ENCODE peak calls at places on chromosomes 6 and 20, in six cellular contexts. R is stomach, P is ovary, F is hepatocyte, Q is HCT116, B is GM12878. X is an unnamed sample.

GRCh38 chr6:142297996-142298753 is 3.6 kb upstream of the ADGRG6 start:
- DNase-seq in B (no peak), F (no peak), Q (no peak), P (no peak), R (no peak), X (no peak)

GRCh38 chr6:117444600-117444999 is 18.9 kb upstream of the ROS1 start:
- DNase-seq in Q (no peak), F (no peak), B (no peak), R (no peak), P (no peak), X (no peak)

GRCh38 chr6:115819506-115819905 is 241.2 kb downstream of the FRK start:
- DNase-seq in P (no peak), R (no peak), Q (no peak), F (no peak), B (no peak), X (no peak)

GRCh38 chr20:61439251-61439650 is 187.2 kb downstream of the CDH4 start:
- DNase-seq in R (no peak), Q (no peak), B (no peak), P (no peak), F (no peak), X (no peak)

GRCh38 chr6:45880139-45880538 is 135.5 kb downstream of the CLIC5 start:
- DNase-seq in R (no peak), P (no peak), Q (no peak), F (peak), B (no peak), X (no peak)

GRCh38 chr20:57717797-57718196 is 8.0 kb upstream of the PMEPA1 start:
- DNase-seq in R (no peak), P (no peak), F (no peak), Q (no peak), B (no peak), X (no peak)

GRCh38 chr20:51365670-51366069 is 176.8 kb downstream of the NFATC2 start:
- DNase-seq in R (no peak), B (no peak), F (no peak), P (no peak), Q (no peak), X (no peak)

GRCh38 chr20:21125072-21125848 is 622 bp upstream of the KIZ start:
- DNase-seq in B (no peak), F (peak), P (no peak), R (peak), Q (peak), X (no peak)

GRCh38 chr6:113182370-113183141 is 674.6 kb upstream of the MARCKS start:
- DNase-seq in R (no peak), P (no peak), B (no peak), Q (no peak), F (no peak), X (no peak)

GRCh38 chr6:114176726-114177125 is 166.1 kb downstream of the HS3ST5 start:
- DNase-seq in F (no peak), P (no peak), B (no peak), R (no peak), Q (no peak), X (no peak)

GRCh38 chr20:5480824-5481600 is 164.3 kb upstream of the PROKR2 start:
- DNase-seq in P (no peak), F (no peak), B (no peak), Q (no peak), R (no peak), X (peak)

GRCh38 chr6:86153529-86153928 is 510.8 kb upstream of the SYNCRIP start:
- DNase-seq in F (peak), P (no peak), R (no peak), B (no peak), Q (no peak), X (no peak)

GRCh38 chr20:38321959-38322598 is 18.1 kb downstream of the BPI start:
- DNase-seq in F (peak), R (no peak), Q (peak), P (peak), B (no peak), X (peak)

GRCh38 chr20:1800180-1800579 is 95.0 kb upstream of the SIRPA start:
- DNase-seq in R (no peak), P (no peak), B (no peak), F (no peak), Q (no peak), X (no peak)

GRCh38 chr6:39669117-39669690 is 56.0 kb downstream of the KIF6 start:
- DNase-seq in Q (no peak), B (no peak), F (no peak), P (no peak), R (no peak), X (no peak)

GRCh38 chr6:16511048-16511660 is 250.1 kb downstream of the ATXN1 start:
- DNase-seq in Q (no peak), F (peak), R (no peak), P (no peak), B (no peak), X (peak)

GRCh38 chr20:24157213-24157612 is 168.6 kb upstream of the GGTLC1 start:
- DNase-seq in R (no peak), P (no peak), Q (no peak), F (no peak), B (peak), X (peak)

GRCh38 chr6:12009180-12009748 is 2.8 kb upstream of the HIVEP1 start:
- DNase-seq in B (no peak), F (no peak), Q (no peak), R (peak), P (no peak), X (no peak)

GRCh38 chr6:85113934-85114582 is 335.8 kb upstream of the NT5E start:
- DNase-seq in Q (no peak), R (no peak), P (peak), F (no peak), B (no peak), X (no peak)

GRCh38 chr6:159169557-159170332 is 545 bp downstream of the FNDC1 start:
- DNase-seq in B (no peak), P (peak), R (no peak), Q (no peak), F (peak), X (no peak)

GRCh38 chr20:25308671-25309394 is 60.9 kb downstream of the PYGB start:
- DNase-seq in F (no peak), R (no peak), B (no peak), Q (peak), P (no peak), X (no peak)

GRCh38 chr6:77561768-77562314 is 91.0 kb upstream of the MEI4 start:
- DNase-seq in B (no peak), F (no peak), Q (no peak), R (no peak), P (no peak), X (peak)

GRCh38 chr6:111648100-111648499 is 42.4 kb upstream of the TRAF3IP2 start:
- DNase-seq in F (no peak), Q (no peak), R (no peak), B (no peak), P (no peak), X (no peak)

GRCh38 chr6:138240476-138241245 is 22.4 kb upstream of the PBOV1 start:
- DNase-seq in P (no peak), Q (no peak), R (no peak), B (no peak), F (no peak), X (no peak)

GRCh38 chr6:48817714-48818113 is 645.3 kb downstream of the MMUT start:
- DNase-seq in B (no peak), F (no peak), Q (no peak), P (no peak), R (no peak), X (no peak)

GRCh38 chr6:135243871-135244796 is 63.0 kb downstream of the MYB start:
- DNase-seq in B (no peak), R (no peak), Q (no peak), F (no peak), P (no peak), X (no peak)

GRCh38 chr6:85372915-85373270 is 77.0 kb upstream of the NT5E start:
- DNase-seq in F (no peak), R (no peak), Q (no peak), B (no peak), P (no peak), X (no peak)

GRCh38 chr20:50690562-50690978 is 772 bp downstream of the RIPOR3 start:
- DNase-seq in R (no peak), Q (no peak), F (no peak), P (no peak), B (no peak), X (no peak)

GRCh38 chr6:89162047-89162371 is 16.2 kb downstream of the PM20D2 start:
- DNase-seq in F (no peak), B (no peak), Q (no peak), R (no peak), P (no peak), X (no peak)

GRCh38 chr6:89160693-89161092 is 14.8 kb downstream of the PM20D2 start:
- DNase-seq in F (no peak), R (no peak), P (no peak), B (no peak), Q (no peak), X (no peak)

DNA sequence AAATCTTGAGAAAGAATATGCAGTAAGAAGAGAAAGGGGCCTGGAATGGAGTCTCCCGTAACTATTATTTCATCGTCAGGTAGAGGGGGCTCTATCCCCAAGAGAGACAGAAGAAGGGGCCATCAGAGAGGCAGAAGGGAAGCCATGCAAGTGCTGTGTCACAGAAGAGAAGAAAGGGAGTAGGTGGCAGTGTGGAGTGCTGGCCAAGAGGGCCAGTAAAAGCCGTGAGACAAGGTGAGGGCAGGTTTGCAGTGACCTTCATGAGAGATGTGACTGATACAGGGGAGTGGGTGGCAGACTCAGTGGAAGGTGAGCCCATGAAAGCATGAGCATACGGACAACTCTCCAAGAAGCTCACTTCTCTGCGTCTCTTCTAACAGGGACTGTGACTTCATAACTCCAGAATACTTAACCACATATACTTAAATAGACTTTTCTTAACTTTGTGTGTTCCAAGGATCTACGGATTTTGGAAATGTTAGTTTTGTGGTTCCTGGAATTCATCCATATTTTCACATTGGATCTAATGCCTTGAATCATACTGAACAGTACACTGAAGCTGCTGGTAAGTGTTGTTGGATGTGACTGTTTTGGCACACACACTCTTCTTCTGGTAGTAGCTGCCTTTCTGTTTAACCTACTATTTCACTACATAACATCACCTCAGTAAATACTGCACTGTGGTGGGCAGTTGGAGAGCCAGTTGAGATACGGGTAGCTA is 15.6 kb downstream of the PM20D2 start:
- DNase-seq in P (no peak), F (no peak), R (no peak), Q (no peak), B (no peak), X (no peak)
- TF ChIP-seq CTCF in P (no peak), F (no peak), R (no peak), Q (no peak), B (no peak), X (no peak)

GRCh38 chr20:14334306-14334930 is 3.0 kb downstream of the FLRT3 start:
- DNase-seq in P (peak), F (peak), Q (no peak), B (no peak), R (peak), X (peak)

GRCh38 chr20:14332796-14333345 is 4.5 kb downstream of the FLRT3 start:
- DNase-seq in B (no peak), F (peak), Q (no peak), R (no peak), P (no peak), X (no peak)

GRCh38 chr20:14335122-14335521 is 2.3 kb downstream of the FLRT3 start:
- DNase-seq in P (no peak), Q (no peak), F (no peak), R (no peak), B (no peak), X (no peak)

GRCh38 chr20:14333734-14334133 is 3.7 kb downstream of the FLRT3 start:
- DNase-seq in B (no peak), P (no peak), F (no peak), Q (no peak), R (no peak), X (peak)

DNA sequence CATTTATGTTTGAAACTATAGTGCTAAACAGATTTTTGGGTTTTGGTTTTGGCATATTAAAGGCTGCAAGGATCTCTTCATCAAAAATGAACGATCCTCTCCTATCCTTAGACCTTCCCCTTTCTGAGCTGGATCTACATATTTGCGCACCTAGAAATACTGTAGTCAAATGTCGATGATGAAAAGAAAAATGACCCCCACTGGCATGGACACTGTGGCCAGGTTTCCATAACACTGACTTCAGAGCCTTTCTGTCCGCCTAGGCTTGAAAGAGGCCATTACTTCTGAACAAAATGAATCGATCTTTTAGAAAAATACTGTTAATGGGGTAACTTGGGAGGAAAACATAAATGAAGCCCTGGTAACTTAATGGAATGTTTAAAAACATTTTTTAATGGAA is 5.7 kb downstream of the FLRT3 start:
- DNase-seq in P (no peak), R (no peak), F (peak), Q (no peak), B (no peak), X (no peak)
- H3K4me3 ChIP-seq in P (no peak), R (no peak), F (peak), Q (no peak), B (no peak), X (no peak)

DNA sequence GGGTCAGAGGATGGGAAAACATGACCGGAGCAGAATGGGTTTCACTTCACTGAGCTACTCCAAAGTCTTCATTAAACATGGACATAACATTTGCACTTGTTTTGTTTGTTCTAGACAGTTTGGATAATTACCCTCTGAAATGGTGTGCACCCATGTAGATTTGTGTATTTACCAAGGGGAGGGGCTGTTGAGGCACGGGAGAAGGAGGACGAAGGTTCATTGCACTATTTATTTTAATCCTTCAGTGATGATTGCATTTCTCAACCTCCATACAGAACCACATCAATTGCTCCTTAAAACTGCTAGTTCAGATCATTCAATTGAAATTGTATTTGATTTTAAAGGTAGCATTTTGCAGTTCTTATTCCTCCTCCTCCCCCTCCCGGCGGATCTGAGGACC is 364.2 kb downstream of the TFAP2B start:
- DNase-seq in Q (no peak), F (no peak), R (no peak), P (no peak), B (no peak), X (no peak)
- TF ChIP-seq CTCF in Q (no peak), F (no peak), R (no peak), P (no peak), B (no peak), X (no peak)

GRCh38 chr20:3798405-3798768 is 2.3 kb downstream of the CDC25B start:
- DNase-seq in F (no peak), P (no peak), B (no peak), R (no peak), Q (no peak), X (no peak)
- H3K4me3 ChIP-seq in F (no peak), P (no peak), B (peak), R (no peak), Q (peak), X (peak)

GRCh38 chr6:74899416-74899815 is 306.4 kb downstream of the COL12A1 start:
- DNase-seq in F (no peak), B (no peak), P (no peak), R (no peak), Q (no peak), X (peak)
- TF ChIP-seq CTCF in F (no peak), B (no peak), P (no peak), R (no peak), Q (peak), X (peak)

DNA sequence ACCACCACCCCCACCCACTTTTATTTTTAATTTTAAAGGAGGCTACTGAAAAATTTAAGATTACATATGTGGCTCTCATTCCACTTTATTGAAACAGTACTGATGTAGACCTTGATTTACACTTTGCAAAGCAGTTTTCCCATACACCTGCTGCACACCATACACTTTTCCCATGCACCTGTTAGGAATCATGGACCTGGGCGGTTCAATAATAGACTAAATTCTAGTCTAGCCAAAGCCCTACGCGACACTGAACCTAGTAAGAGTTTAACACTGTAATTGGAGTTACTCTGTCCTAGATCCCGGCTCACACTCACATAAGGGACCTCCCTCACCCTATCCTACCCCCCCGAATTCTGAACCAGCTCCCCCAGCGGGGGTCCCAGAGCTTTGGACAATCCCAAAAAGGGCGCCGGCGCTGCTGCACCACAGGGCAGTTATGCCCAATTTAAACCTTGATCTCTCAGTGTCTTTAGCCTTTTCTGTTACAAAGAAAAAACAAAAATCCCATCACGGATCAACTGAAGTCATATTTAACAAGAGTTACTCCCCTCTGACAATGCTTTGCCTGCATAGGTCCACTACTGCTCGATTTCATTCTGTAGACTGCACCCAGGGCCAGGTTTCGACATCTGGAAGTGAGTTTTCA is 2.4 kb upstream of the GCLC start:
- DNase-seq in Q (no peak), F (peak), P (peak), B (no peak), R (no peak), X (no peak)
- H3K4me3 ChIP-seq in Q (peak), F (peak), P (peak), B (peak), R (peak), X (peak)

DNA sequence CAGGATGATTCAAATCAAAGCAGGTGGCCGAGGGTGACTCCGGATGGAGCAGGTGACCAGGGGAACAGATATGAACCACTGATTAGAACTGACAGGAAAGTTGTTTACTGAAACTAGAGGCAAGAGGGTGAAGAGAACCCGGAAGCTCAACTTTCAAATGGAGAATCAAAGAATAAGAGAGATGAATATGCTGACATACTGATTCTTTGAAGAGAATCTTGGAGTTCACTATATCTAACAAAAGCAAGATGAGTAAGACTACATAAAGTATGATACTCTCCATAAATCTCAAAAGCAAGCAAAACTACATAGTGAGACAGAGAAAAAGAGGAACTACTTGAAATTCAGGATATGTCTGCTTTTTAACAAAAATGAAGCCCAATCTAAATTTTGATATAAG is 3.9 kb upstream of the UBD start:
- DNase-seq in B (no peak), Q (no peak), F (no peak), R (no peak), P (no peak), X (peak)
- TF ChIP-seq CTCF in B (no peak), Q (no peak), F (no peak), R (no peak), P (no peak), X (no peak)

DNA sequence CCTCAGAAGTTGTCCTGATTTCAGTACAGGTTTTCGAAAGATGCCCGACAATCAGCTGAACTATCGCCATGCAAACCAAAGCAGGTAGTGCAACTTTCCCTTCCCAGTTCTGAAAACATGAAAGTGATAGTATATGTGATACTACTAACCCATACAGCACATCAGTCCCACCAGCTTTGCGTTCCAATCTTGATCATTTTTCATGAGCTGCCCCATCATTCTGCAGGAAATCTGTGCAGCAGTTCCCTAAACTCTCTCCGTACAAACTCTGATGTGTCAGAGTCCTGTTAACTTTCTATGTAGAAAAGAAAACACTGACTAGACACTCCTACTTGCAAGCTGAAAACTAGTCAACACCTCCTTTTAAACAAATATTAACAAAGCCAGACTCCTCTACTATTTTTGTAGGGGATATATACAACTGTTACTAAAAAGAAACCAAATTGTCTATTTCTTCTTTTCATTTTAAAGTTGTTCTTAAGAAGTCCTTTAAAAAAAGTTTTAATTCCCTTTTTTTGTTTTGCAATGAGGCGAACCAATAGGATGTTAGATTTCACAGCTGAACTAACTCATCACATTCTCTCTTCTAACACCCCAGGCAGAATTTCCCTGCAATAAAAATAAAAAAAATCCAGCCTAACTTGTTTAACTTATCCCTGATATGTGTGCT is 99.6 kb upstream of the DST start:
- DNase-seq in R (no peak), P (no peak), B (no peak), Q (no peak), F (no peak), X (peak)
- H3K4me3 ChIP-seq in R (peak), P (peak), B (peak), Q (no peak), F (peak), X (peak)

GRCh38 chr20:32637738-32638137 is 36.0 kb downstream of the C20orf203 start:
- DNase-seq in Q (no peak), B (no peak), R (no peak), F (no peak), P (no peak), X (no peak)

GRCh38 chr20:32636821-32637220 is 36.9 kb downstream of the C20orf203 start:
- DNase-seq in P (peak), F (no peak), Q (no peak), R (no peak), B (no peak), X (no peak)

GRCh38 chr20:32637311-32637710 is 36.4 kb downstream of the C20orf203 start:
- DNase-seq in F (no peak), Q (no peak), R (no peak), B (no peak), P (no peak), X (no peak)

GRCh38 chr20:32639284-32639683 is 34.5 kb downstream of the C20orf203 start:
- DNase-seq in P (no peak), R (no peak), Q (no peak), F (no peak), B (no peak), X (no peak)

GRCh38 chr20:32638848-32639247 is 34.9 kb downstream of the C20orf203 start:
- DNase-seq in B (no peak), F (no peak), P (peak), Q (no peak), R (peak), X (no peak)
- TF ChIP-seq CTCF in B (no peak), F (no peak), P (no peak), Q (no peak), R (no peak), X (no peak)

X was measured in GM12865.